ENCODE peak calls at places on chromosomes 11 and 22, in five cellular contexts. R is A549, L is body of pancreas, W is IMR-90, Y is breast epithelium. D is an unnamed sample. For H3K4me1, the result is how much of the 10 kb centered on the place peaks cover.

GRCh38 chr11:126104420-126104819 is 41.8 kb upstream of the CDON start:
- DNase-seq in R (no peak), L (no peak), Y (no peak), W (no peak), D (no peak)

GRCh38 chr22:21803859-21804258 is 63.6 kb downstream of the MAPK1 start:
- DNase-seq in Y (no peak), L (no peak), R (no peak), W (no peak), D (no peak)

GRCh38 chr11:75315439-75315805 is 36.0 kb downstream of the ARRB1 start:
- DNase-seq in Y (no peak), W (no peak), R (no peak), L (no peak), D (no peak)

GRCh38 chr11:2209370-2209801 is 37.8 kb upstream of the TH start:
- DNase-seq in L (peak), R (no peak), W (no peak), Y (peak), D (peak)

GRCh38 chr22:39685336-39686177 is 115.0 kb downstream of the CACNA1I start:
- DNase-seq in Y (no peak), R (no peak), L (no peak), W (no peak), D (no peak)

GRCh38 chr11:62552465-62552782 is 5.8 kb upstream of the AHNAK start:
- DNase-seq in L (no peak), R (no peak), W (peak), Y (no peak), D (peak)

GRCh38 chr11:103031834-103032233 is 60.1 kb downstream of the DCUN1D5 start:
- DNase-seq in W (peak), Y (no peak), L (no peak), R (no peak), D (no peak)

GRCh38 chr11:134228625-134229024 is 4.2 kb downstream of the VPS26B start:
- DNase-seq in L (no peak), R (no peak), Y (no peak), W (no peak), D (no peak)

GRCh38 chr11:102111011-102111786 is 952 bp downstream of the YAP1 start:
- DNase-seq in Y (peak), W (peak), R (peak), L (peak), D (peak)

GRCh38 chr11:79708319-79708928 is 267.6 kb upstream of the TENM4 start:
- DNase-seq in R (peak), L (no peak), W (peak), Y (no peak), D (peak)

GRCh38 chr11:66082936-66083698 is 13.0 kb downstream of the PACS1 start:
- DNase-seq in Y (no peak), W (no peak), R (no peak), L (peak), D (no peak)

GRCh38 chr11:33377852-33378385 is 120.7 kb downstream of the HIPK3 start:
- DNase-seq in Y (no peak), R (no peak), L (no peak), W (peak), D (no peak)

GRCh38 chr11:115527534-115528125 is 23.4 kb upstream of the CADM1 start:
- DNase-seq in Y (no peak), W (no peak), R (no peak), L (peak), D (peak)

GRCh38 chr11:68831124-68831523 is 10.6 kb downstream of the CPT1A start:
- DNase-seq in W (no peak), Y (no peak), R (no peak), L (peak), D (peak)

GRCh38 chr11:131203041-131203440 is 167.4 kb upstream of the NTM start:
- DNase-seq in L (no peak), W (no peak), Y (no peak), R (no peak), D (no peak)

GRCh38 chr22:33867118-33867863 is 53.0 kb downstream of the LARGE1 start:
- DNase-seq in R (peak), W (peak), L (no peak), Y (no peak), D (peak)

GRCh38 chr11:61596539-61596938 is 15.7 kb upstream of the SYT7 start:
- DNase-seq in W (no peak), L (no peak), Y (no peak), R (no peak), D (no peak)

GRCh38 chr22:45917146-45917545 is 59.8 kb downstream of the WNT7B start:
- DNase-seq in L (peak), Y (no peak), R (no peak), W (no peak), D (no peak)

GRCh38 chr11:58286249-58286648 is 18.2 kb upstream of the OR10W1 start:
- DNase-seq in R (peak), W (peak), L (no peak), Y (no peak), D (peak)
- TF ChIP-seq CTCF in R (peak), W (peak), L (peak), Y (peak), D (peak)

GRCh38 chr11:95104916-95105315 is 15.3 kb downstream of the ENDOD1 start:
- DNase-seq in L (no peak), R (no peak), Y (no peak), W (no peak), D (no peak)
- H3K4me1 ChIP-seq in L (under half), R (under half), Y (under half), W (under half), D (under half)

GRCh38 chr22:48894064-48894671 is 933.5 kb downstream of the BRD1 start:
- DNase-seq in Y (no peak), R (no peak), W (no peak), L (no peak), D (peak)

GRCh38 chr22:48894804-48895250 is 932.8 kb downstream of the BRD1 start:
- DNase-seq in Y (no peak), R (no peak), L (no peak), W (no peak), D (peak)

GRCh38 chr22:48896766-48897637 is 930.7 kb downstream of the BRD1 start:
- DNase-seq in Y (no peak), R (no peak), W (no peak), L (no peak), D (peak)

GRCh38 chr22:48895831-48896765 is 931.6 kb downstream of the BRD1 start:
- DNase-seq in R (no peak), W (no peak), Y (no peak), L (no peak), D (peak)

DNA sequence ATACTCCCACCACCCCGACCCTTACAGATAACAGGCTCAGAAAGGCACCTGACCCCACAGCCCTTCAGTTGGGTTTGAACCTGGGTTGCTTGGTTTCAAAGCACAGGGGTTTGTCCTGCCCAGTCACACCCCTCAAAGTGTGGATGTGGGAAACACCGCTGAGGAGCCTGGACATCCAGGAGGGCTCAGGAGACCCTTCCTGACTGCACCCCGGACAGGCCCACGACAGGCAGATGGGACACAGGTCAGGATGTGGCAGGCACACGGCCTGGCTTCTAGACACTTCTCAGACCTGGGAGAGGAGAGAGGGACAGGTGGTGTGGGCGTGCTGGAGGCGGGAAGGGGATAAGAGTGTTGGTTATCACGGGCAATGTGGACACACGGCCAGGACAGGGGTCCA is 932.3 kb downstream of the BRD1 start:
- DNase-seq in W (no peak), Y (no peak), R (no peak), L (no peak), D (peak)
- TF ChIP-seq CTCF in W (no peak), Y (no peak), R (no peak), L (no peak), D (no peak)

GRCh38 chr22:42939451-42939881 is 75.5 kb downstream of the PACSIN2 start:
- DNase-seq in W (no peak), Y (no peak), L (peak), R (peak), D (peak)

GRCh38 chr22:42942351-42942750 is 72.6 kb downstream of the PACSIN2 start:
- DNase-seq in Y (no peak), L (no peak), R (no peak), W (no peak), D (no peak)

GRCh38 chr22:42938449-42938848 is 76.5 kb downstream of the PACSIN2 start:
- DNase-seq in L (peak), Y (no peak), W (no peak), R (no peak), D (no peak)

GRCh38 chr22:42938976-42939375 is 76.0 kb downstream of the PACSIN2 start:
- DNase-seq in W (no peak), Y (no peak), R (no peak), L (peak), D (no peak)

GRCh38 chr22:42939941-42940653 is 74.9 kb downstream of the PACSIN2 start:
- DNase-seq in L (peak), Y (no peak), W (peak), R (peak), D (peak)
- H3K4me1 ChIP-seq in L (half or more), Y (under half), W (under half), R (half or more), D (under half)

GRCh38 chr11:32172771-32173170 is 81.9 kb downstream of the RCN1 start:
- DNase-seq in R (no peak), L (no peak), Y (no peak), W (peak), D (no peak)

GRCh38 chr11:32178692-32179091 is 87.8 kb downstream of the RCN1 start:
- DNase-seq in Y (no peak), L (no peak), R (no peak), W (no peak), D (no peak)

GRCh38 chr11:32173977-32174376 is 83.1 kb downstream of the RCN1 start:
- DNase-seq in L (no peak), R (no peak), W (no peak), Y (no peak), D (no peak)

GRCh38 chr11:32173435-32173834 is 82.6 kb downstream of the RCN1 start:
- DNase-seq in R (peak), L (peak), W (peak), Y (peak), D (peak)

DNA sequence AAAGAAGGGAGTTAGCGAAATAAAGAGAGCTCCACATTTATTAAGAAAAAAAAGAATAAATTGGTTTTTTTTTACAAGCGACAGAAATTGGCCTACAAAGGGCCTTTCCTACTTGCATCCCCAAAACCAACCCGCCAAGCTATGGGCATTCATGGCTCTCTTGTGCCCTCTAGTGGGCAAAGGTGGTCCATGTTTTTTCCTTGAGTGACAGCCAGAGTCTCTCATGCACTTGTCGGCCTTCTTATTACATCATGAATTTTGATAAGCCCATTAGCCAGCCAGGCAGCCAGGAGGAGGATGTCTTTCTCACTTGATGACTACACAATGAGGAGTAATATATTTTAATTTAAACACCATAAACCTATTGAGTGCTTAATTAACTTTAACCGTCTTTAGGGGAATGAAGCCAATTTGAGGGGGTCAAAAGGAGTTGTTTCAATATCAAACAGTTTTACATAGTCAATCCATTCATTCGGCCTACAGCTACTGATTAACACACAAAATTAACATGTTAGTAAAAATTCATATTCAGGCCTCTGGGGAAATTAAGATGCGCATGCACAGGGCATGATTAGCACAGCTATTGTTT is 85.4 kb downstream of the RCN1 start:
- DNase-seq in R (peak), W (peak), L (peak), Y (peak), D (peak)
- TF ChIP-seq CTCF in R (peak), W (peak), L (peak), Y (peak), D (peak)

GRCh38 chr11:118238947-118239346 is 13.2 kb downstream of the MPZL3 start:
- DNase-seq in L (no peak), R (no peak), W (no peak), Y (no peak), D (no peak)

GRCh38 chr11:118233377-118233776 is 8.6 kb upstream of the JAML start:
- DNase-seq in Y (no peak), W (no peak), R (no peak), L (no peak), D (no peak)

GRCh38 chr11:118234833-118235232 is 10.0 kb upstream of the JAML start:
- DNase-seq in R (no peak), W (no peak), L (no peak), Y (no peak), D (no peak)

GRCh38 chr11:118238397-118238796 is 13.6 kb upstream of the JAML start:
- DNase-seq in Y (no peak), W (no peak), R (no peak), L (no peak), D (no peak)

DNA sequence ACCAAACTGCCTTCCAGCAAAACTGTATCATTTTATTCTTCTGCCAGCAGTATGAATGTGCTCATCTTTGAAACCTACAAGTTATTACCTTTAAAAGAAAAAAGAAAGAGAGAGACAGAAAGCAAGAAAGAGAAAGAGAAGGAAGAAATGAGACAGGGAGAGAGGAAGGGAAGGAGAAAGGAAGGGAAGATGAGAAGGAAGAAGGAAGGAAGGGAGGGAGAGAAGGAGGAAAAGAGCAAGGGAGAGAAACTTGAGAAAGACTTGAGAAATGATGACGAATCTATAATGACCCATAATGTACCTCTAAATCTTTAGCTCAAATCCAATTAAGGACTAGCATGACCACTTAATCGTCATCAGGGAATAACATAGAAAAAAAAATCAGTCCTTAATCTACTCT is 11.4 kb upstream of the JAML start:
- DNase-seq in R (no peak), W (no peak), Y (no peak), L (no peak), D (no peak)
- H3K4me1 ChIP-seq in R (under half), W (under half), Y (under half), L (under half), D (under half)